ENCODE peak calls at places on chromosomes 6 and 20, in four cellular contexts. E is OCI-LY7, I is pancreas, D is PC-3. F is an unnamed sample. For H3K4me1, the result is how much of the 10 kb centered on the place peaks cover.

GRCh38 chr6:122695188-122695587 is 84.3 kb upstream of the FABP7 start:
- DNase-seq in E (no peak), I (no peak), D (no peak), F (no peak)

GRCh38 chr6:161319231-161319630 is 45.4 kb upstream of the AGPAT4 start:
- DNase-seq in E (no peak), I (no peak), D (no peak), F (no peak)

GRCh38 chr6:39228992-39229767 is at the start of gene KCNK5:
- DNase-seq in E (no peak), I (peak), D (peak), F (peak)

GRCh38 chr20:33566781-33567603 is 77.1 kb downstream of the CBFA2T2 start:
- DNase-seq in E (no peak), I (no peak), D (no peak), F (no peak)

GRCh38 chr6:147001621-147002020 is 202.6 kb upstream of the STXBP5 start:
- DNase-seq in E (no peak), I (no peak), D (no peak), F (no peak)

GRCh38 chr6:38640216-38640909 is 634 bp upstream of the BTBD9 start:
- DNase-seq in E (no peak), I (no peak), D (no peak), F (no peak)

GRCh38 chr6:99905209-99906106 is 88.6 kb downstream of the MCHR2 start:
- DNase-seq in E (peak), I (peak), D (peak), F (no peak)

GRCh38 chr6:155126727-155127439 is 131.8 kb downstream of the TIAM2 start:
- DNase-seq in E (no peak), I (no peak), D (peak), F (no peak)

GRCh38 chr6:20932284-20932683 is 398.0 kb downstream of the CDKAL1 start:
- DNase-seq in E (no peak), I (no peak), D (no peak), F (no peak)

GRCh38 chr6:108685970-108686369 is 125.3 kb downstream of the FOXO3 start:
- DNase-seq in E (no peak), I (no peak), D (no peak), F (no peak)

GRCh38 chr6:44142835-44143234 is 15.5 kb downstream of the TMEM63B start:
- DNase-seq in E (no peak), I (no peak), D (no peak), F (no peak)

GRCh38 chr20:3461911-3462677 is 8.7 kb upstream of the ATRN start:
- DNase-seq in E (no peak), I (no peak), D (peak), F (no peak)

GRCh38 chr6:21588812-21589811 is 4.4 kb upstream of the SOX4 start:
- DNase-seq in E (peak), I (peak), D (peak), F (peak)

GRCh38 chr20:39916236-39916635 is 772.8 kb downstream of the MAFB start:
- DNase-seq in E (no peak), I (no peak), D (no peak), F (no peak)

GRCh38 chr6:167013067-167013466 is 13.9 kb downstream of the CEP43 start:
- DNase-seq in E (no peak), I (no peak), D (no peak), F (no peak)

GRCh38 chr20:46324960-46325703 is 16.8 kb upstream of the CDH22 start:
- DNase-seq in E (peak), I (no peak), D (peak), F (no peak)

GRCh38 chr6:73800997-73801396 is 105.0 kb downstream of the CD109 start:
- DNase-seq in E (no peak), I (no peak), D (no peak), F (no peak)

GRCh38 chr6:136069119-136069518 is 181.0 kb downstream of the MTFR2 start:
- DNase-seq in E (no peak), I (no peak), D (no peak), F (no peak)

GRCh38 chr6:130681028-130681427 is 146.2 kb upstream of the SMLR1 start:
- DNase-seq in E (no peak), I (no peak), D (no peak), F (no peak)

GRCh38 chr6:165580139-165580538 is 82.9 kb downstream of the PDE10A start:
- DNase-seq in E (no peak), I (no peak), D (no peak), F (no peak)

GRCh38 chr6:142474446-142475289 is 172.9 kb downstream of the ADGRG6 start:
- DNase-seq in E (peak), I (no peak), D (peak), F (no peak)

GRCh38 chr20:59591061-59591460 is 13.3 kb upstream of the PHACTR3 start:
- DNase-seq in E (no peak), I (no peak), D (no peak), F (no peak)
- H3K4me1 ChIP-seq in E (under half), I (under half), D (under half), F (under half)

DNA sequence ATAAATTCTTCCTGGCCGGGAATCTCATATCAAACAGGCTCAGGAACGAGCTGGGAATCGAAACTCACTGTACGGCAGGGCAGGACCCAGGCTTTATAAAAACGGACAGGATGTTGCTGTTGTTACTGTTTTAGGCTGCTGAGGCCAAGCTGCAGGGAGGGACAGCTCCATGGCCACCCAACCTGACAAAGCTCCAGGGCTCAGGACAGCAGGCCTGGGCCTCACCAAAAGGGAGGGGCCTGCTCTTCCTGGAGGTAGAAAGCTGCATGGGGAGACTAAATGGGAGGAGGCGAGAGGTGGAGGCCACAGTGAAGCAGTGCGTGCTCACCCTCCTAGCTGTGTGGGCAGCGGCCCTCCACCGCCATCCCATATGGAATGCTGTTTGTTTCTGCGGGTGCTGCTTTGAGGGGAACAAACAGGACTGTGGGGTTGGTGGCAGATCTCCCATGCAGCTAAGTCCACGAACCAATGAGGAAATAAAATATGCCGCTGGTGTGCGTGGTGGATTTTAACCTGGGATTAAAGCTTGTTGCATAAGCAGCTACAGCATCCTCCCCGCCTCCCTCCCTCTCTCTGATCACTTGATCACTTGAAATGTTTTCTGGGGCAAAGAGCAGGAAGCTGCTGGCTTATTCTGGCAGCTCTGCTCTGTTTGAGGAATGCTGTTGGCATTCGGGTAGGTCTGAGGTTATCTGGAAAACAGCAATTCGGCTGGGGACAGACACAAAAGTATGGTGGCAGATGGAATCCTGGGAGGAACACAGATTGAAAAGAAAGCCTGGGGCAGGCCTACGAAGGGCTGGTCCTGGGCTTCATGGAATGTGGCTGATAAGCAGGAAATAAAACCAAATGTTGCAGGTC is 2.4 kb upstream of the ZMYND8 start:
- DNase-seq in E (peak), I (peak), D (peak), F (no peak)
- H3K4me1 ChIP-seq in E (half or more), I (half or more), D (half or more), F (under half)

DNA sequence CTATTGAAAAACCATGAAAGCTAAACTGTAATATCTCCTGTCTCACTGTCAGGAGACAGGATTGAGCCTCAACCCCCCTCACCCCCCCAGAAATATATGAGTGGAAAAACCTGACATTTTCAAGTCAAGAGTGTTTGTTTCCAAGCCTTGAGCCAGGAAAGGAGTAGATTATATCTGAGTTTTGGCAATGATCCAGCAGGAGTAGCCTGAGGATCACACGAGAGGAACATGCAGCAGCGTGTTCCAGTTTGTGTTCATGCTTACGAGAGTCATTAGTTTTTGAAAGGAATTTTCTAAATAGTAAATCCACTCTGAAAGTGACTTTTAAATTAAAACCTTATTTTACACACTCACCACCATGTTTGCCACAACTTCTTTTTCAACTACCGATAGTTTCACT is 15.8 kb downstream of the IL22RA2 start:
- DNase-seq in E (no peak), I (no peak), D (no peak), F (no peak)
- H3K4me1 ChIP-seq in E (under half), I (under half), D (under half), F (under half)

GRCh38 chr6:75301088-75301487 is 16.5 kb upstream of the TMEM30A start:
- DNase-seq in E (no peak), I (no peak), D (no peak), F (no peak)
- H3K4me1 ChIP-seq in E (under half), I (under half), D (under half), F (under half)

GRCh38 chr6:150006961-150007464 is 18.3 kb downstream of the RAET1L start:
- DNase-seq in E (peak), I (no peak), D (peak), F (peak)

GRCh38 chr6:150004783-150005717 is 20.3 kb downstream of the RAET1L start:
- DNase-seq in E (peak), I (peak), D (peak), F (peak)

GRCh38 chr6:150005761-150006651 is 19.3 kb downstream of the RAET1L start:
- DNase-seq in E (no peak), I (no peak), D (no peak), F (no peak)

GRCh38 chr6:150004101-150004782 is 21.1 kb downstream of the RAET1L start:
- DNase-seq in E (peak), I (no peak), D (no peak), F (peak)

DNA sequence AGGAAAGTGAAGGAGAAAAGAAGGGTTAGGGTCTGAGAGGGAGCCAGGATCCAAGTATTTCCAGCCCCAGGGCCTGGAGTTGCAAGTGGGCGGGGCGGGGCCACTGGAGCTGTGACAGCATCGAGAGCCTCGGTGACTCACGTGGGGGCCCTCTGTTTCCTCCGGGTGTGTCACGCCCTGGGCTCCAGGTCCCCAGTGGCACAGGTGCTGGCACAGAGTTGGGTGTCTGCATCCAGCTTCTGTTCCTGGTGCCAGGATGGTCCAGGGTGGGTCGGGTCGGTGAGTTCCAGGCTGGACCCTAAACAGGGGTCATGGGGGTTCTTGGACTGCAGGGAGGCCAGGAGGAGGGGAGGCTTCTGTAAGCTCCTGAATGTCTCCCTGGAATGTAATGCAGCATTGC is 16.7 kb downstream of the RAET1L start:
- DNase-seq in E (no peak), I (no peak), D (peak), F (no peak)
- H3K4me1 ChIP-seq in E (under half), I (under half), D (under half), F (under half)

GRCh38 chr6:16600701-16601100 is 160.6 kb downstream of the ATXN1 start:
- DNase-seq in E (no peak), I (no peak), D (no peak), F (no peak)

GRCh38 chr6:16600026-16600425 is 161.2 kb downstream of the ATXN1 start:
- DNase-seq in E (no peak), I (no peak), D (no peak), F (no peak)

GRCh38 chr6:16594849-16595248 is 166.4 kb downstream of the ATXN1 start:
- DNase-seq in E (no peak), I (no peak), D (no peak), F (no peak)

GRCh38 chr6:16595514-16595913 is 165.7 kb downstream of the ATXN1 start:
- DNase-seq in E (no peak), I (no peak), D (no peak), F (no peak)

GRCh38 chr6:16596890-16597331 is 164.3 kb downstream of the ATXN1 start:
- DNase-seq in E (no peak), I (no peak), D (no peak), F (no peak)
- H3K4me1 ChIP-seq in E (under half), I (under half), D (under half), F (under half)

GRCh38 chr6:80329496-80329895 is 223.0 kb downstream of the BCKDHB start:
- DNase-seq in E (no peak), I (no peak), D (no peak), F (no peak)
- H3K4me1 ChIP-seq in E (under half), I (under half), D (under half), F (under half)

DNA sequence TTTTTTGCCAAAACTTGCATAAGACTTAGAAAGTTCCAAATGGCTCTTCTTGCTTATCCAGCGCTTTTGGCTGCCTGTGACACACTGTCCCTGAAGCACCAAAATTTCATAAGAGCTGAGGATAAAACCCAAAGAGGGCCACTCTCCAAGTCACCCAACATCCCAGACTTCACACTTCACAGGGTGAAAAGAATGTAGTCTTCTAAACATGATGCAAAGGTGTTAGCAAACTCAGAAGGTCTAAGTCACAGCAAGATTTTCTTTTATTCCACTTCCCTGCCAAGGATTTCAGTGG is 44.4 kb upstream of the CD93 start:
- DNase-seq in E (no peak), I (no peak), D (no peak), F (no peak)
- H3K4me1 ChIP-seq in E (under half), I (under half), D (under half), F (under half)

DNA sequence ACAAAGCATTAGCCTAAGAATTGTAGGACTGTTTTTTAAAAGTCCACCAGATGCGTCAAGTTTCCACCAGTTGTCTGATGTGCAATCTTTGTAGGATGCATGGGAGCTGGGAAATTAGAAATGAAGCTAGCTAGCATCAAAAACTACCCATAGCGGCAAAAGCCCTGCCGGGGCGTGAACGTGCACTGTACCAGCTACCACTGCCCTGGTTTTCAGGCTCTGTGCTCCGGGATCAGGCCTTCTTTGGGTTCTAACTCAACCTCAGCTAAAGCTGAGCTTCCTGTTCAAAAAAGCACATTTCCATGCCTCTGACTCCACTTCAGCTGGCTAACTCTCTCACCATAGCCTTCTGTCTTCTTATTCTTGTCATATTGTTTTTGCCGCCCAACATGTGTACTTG is 26.9 kb upstream of the FUCA2 start:
- DNase-seq in E (no peak), I (no peak), D (no peak), F (no peak)
- H3K4me1 ChIP-seq in E (under half), I (under half), D (under half), F (under half)

F was measured in naive thymus-derived CD4-positive, alpha-beta T cell.